ENCODE peak calls at places on chromosomes 4 and X, in nine cellular contexts. A is posterior cingulate gyrus; D is adipocyte; C is OCI-LY7; L is left kidney; S is DMS153; G is pulmonary artery endothelial cell; B is activated CD4-positive, CD25-positive, alpha-beta regulatory T cell treated with anti-CD3 and anti-CD28 coated beads, Interleukin-2, amount 50 U/mL, for 16 hours; P is ACHN. E is an unnamed sample.

GRCh38 chr4:114281561-114281960 is 302.1 kb upstream of the ARSJ start:
- DNase-seq in A (no peak), D (peak), C (no peak), L (no peak), S (no peak), G (no peak), B (no peak), P (no peak), E (no peak)

GRCh38 chr4:113292371-113293042 is 243.1 kb downstream of the ANK2 start:
- DNase-seq in A (peak), D (no peak), C (no peak), L (peak), S (no peak), G (no peak), B (no peak), P (no peak), E (no peak)

GRCh38 chr4:89957527-89957926 is 62.9 kb downstream of the MMRN1 start:
- DNase-seq in A (no peak), D (no peak), C (no peak), L (no peak), S (no peak), G (no peak), B (no peak), P (no peak), E (no peak)

GRCh38 chr4:18012115-18012806 is 9.3 kb downstream of the LCORL start:
- DNase-seq in A (no peak), D (no peak), C (no peak), L (no peak), S (no peak), G (no peak), B (no peak), P (no peak), E (no peak)

GRCh38 chr4:106588906-106589305 is 220.3 kb upstream of the GIMD1 start:
- DNase-seq in A (no peak), D (peak), C (no peak), L (no peak), S (no peak), G (no peak), B (no peak), P (no peak), E (no peak)

GRCh38 chr4:155304375-155304774 is 72.4 kb downstream of the MAP9 start:
- DNase-seq in A (no peak), D (no peak), C (no peak), L (no peak), S (no peak), G (no peak), B (no peak), P (no peak), E (no peak)

GRCh38 chrX:2413969-2414368 is 86.8 kb downstream of the DHRSX start:
- DNase-seq in A (no peak), D (no peak), C (no peak), L (no peak), S (no peak), G (no peak), B (no peak), P (no peak), E (no peak)

GRCh38 chrX:97074400-97074799 is 190.7 kb downstream of the RPA4 start:
- DNase-seq in A (no peak), D (peak), C (no peak), L (no peak), S (no peak), G (no peak), B (no peak), P (no peak), E (no peak)

GRCh38 chr4:22190855-22191254 is 242.3 kb upstream of the KCNIP4 start:
- DNase-seq in A (no peak), D (peak), C (no peak), L (no peak), S (no peak), G (peak), B (no peak), P (peak), E (no peak)

GRCh38 chr4:83219344-83219990 is 65.1 kb downstream of the COQ2 start:
- DNase-seq in A (peak), D (peak), C (peak), L (no peak), S (peak), G (no peak), B (peak), P (no peak), E (no peak)

GRCh38 chr4:23361453-23361852 is 528.4 kb downstream of the PPARGC1A start:
- DNase-seq in A (no peak), D (no peak), C (no peak), L (no peak), S (no peak), G (no peak), B (no peak), P (no peak), E (no peak)

GRCh38 chrX:71533850-71534515 is 1.1 kb downstream of the OGT start:
- DNase-seq in A (peak), D (peak), C (peak), L (peak), S (peak), G (no peak), B (peak), P (peak), E (no peak)

E was measured in chondrocyte.